ENCODE peak calls at places on chromosomes 16 and 17, in four cellular contexts. One of them, this sample, is unnamed.

GRCh38 chr17:15972497-15972951 is 27.0 kb downstream of the ZSWIM7 start:
- DNase-seq in sigmoid colon: no peak
- DNase-seq in A549: no peak
- DNase-seq in IMR-90: no peak
- DNase-seq in this sample: no peak

GRCh38 chr17:42783062-42783777 is 2.8 kb downstream of the WNK4 start:
- DNase-seq in sigmoid colon: no peak
- DNase-seq in IMR-90: peak
- DNase-seq in A549: peak
- DNase-seq in this sample: no peak

GRCh38 chr16:3608069-3608468 is 3.3 kb downstream of the SLX4 start:
- DNase-seq in A549: no peak
- DNase-seq in sigmoid colon: no peak
- DNase-seq in IMR-90: no peak
- DNase-seq in this sample: peak

GRCh38 chr17:55588858-55589257 is 77.6 kb upstream of the SMIM36 start:
- DNase-seq in IMR-90: peak
- DNase-seq in sigmoid colon: no peak
- DNase-seq in A549: no peak
- DNase-seq in this sample: no peak

GRCh38 chr17:36485805-36486203 is 677 bp upstream of the ZNHIT3 start:
- DNase-seq in IMR-90: no peak
- DNase-seq in sigmoid colon: no peak
- DNase-seq in A549: no peak
- DNase-seq in this sample: no peak

GRCh38 chr16:69188716-69189115 is 1.8 kb downstream of the SNTB2 start:
- DNase-seq in IMR-90: peak
- DNase-seq in sigmoid colon: peak
- DNase-seq in A549: peak
- DNase-seq in this sample: no peak

GRCh38 chr16:4414187-4414909 is 2.0 kb downstream of the CORO7 start:
- DNase-seq in A549: no peak
- DNase-seq in IMR-90: no peak
- DNase-seq in sigmoid colon: no peak
- DNase-seq in this sample: no peak

GRCh38 chr17:74864866-74865395 is 5.2 kb upstream of the GRIN2C start:
- DNase-seq in sigmoid colon: peak
- DNase-seq in IMR-90: peak
- DNase-seq in A549: peak
- DNase-seq in this sample: peak

GRCh38 chr17:77930780-77931768 is 27.4 kb upstream of the TNRC6C start:
- DNase-seq in A549: no peak
- DNase-seq in IMR-90: no peak
- DNase-seq in sigmoid colon: peak
- DNase-seq in this sample: no peak

GRCh38 chr16:85183564-85183963 is 71.3 kb upstream of the CIBAR2 start:
- DNase-seq in A549: no peak
- DNase-seq in IMR-90: no peak
- DNase-seq in sigmoid colon: no peak
- DNase-seq in this sample: no peak

GRCh38 chr17:33927732-33928133 is 327.4 kb upstream of the CCL2 start:
- DNase-seq in A549: peak
- DNase-seq in sigmoid colon: no peak
- DNase-seq in IMR-90: peak
- DNase-seq in this sample: no peak

GRCh38 chr17:17682293-17682736 is 1.1 kb downstream of the RAI1 start:
- DNase-seq in A549: peak
- DNase-seq in sigmoid colon: peak
- DNase-seq in IMR-90: no peak
- DNase-seq in this sample: peak

GRCh38 chr17:74085434-74085833 is 118.0 kb upstream of the RPL38 start:
- DNase-seq in IMR-90: no peak
- DNase-seq in sigmoid colon: no peak
- DNase-seq in A549: no peak
- DNase-seq in this sample: no peak

GRCh38 chr16:55222436-55222835 is 101.6 kb upstream of the IRX6 start:
- DNase-seq in sigmoid colon: no peak
- DNase-seq in IMR-90: no peak
- DNase-seq in A549: no peak
- DNase-seq in this sample: no peak

GRCh38 chr16:55062446-55062845 is 131.8 kb downstream of the IRX5 start:
- DNase-seq in sigmoid colon: no peak
- DNase-seq in IMR-90: peak
- DNase-seq in A549: no peak
- DNase-seq in this sample: no peak

GRCh38 chr16:67399749-67400704 is 6.7 kb upstream of the TPPP3 start:
- DNase-seq in A549: no peak
- DNase-seq in IMR-90: no peak
- DNase-seq in sigmoid colon: no peak
- DNase-seq in this sample: no peak

GRCh38 chr17:17313350-17313991 is 10.3 kb downstream of the NT5M start:
- DNase-seq in A549: peak
- DNase-seq in sigmoid colon: peak
- DNase-seq in IMR-90: no peak
- DNase-seq in this sample: peak

GRCh38 chr17:67238976-67239375 is 6.0 kb downstream of the HELZ start:
- DNase-seq in A549: no peak
- DNase-seq in IMR-90: peak
- DNase-seq in sigmoid colon: no peak
- DNase-seq in this sample: no peak

GRCh38 chr16:85610446-85611204 is 2.5 kb upstream of the GSE1 start:
- DNase-seq in A549: peak
- DNase-seq in sigmoid colon: peak
- DNase-seq in IMR-90: peak
- DNase-seq in this sample: peak

GRCh38 chr17:37754363-37754762 is 9.5 kb upstream of the HNF1B start:
- DNase-seq in A549: no peak
- DNase-seq in IMR-90: no peak
- DNase-seq in sigmoid colon: no peak
- DNase-seq in this sample: no peak

GRCh38 chr17:2995362-2995761 is 68.0 kb downstream of the OR1D5 start:
- DNase-seq in IMR-90: no peak
- DNase-seq in sigmoid colon: peak
- DNase-seq in A549: no peak
- DNase-seq in this sample: no peak

GRCh38 chr17:51853857-51854256 is 304.7 kb downstream of the CA10 start:
- DNase-seq in sigmoid colon: no peak
- DNase-seq in IMR-90: no peak
- DNase-seq in A549: no peak
- DNase-seq in this sample: no peak

GRCh38 chr16:21300309-21301167 is 22.4 kb upstream of the CRYM start:
- DNase-seq in IMR-90: peak
- DNase-seq in sigmoid colon: peak
- DNase-seq in A549: peak
- DNase-seq in this sample: peak

GRCh38 chr16:4936181-4936990 is 562 bp downstream of the PPL start:
- DNase-seq in A549: no peak
- DNase-seq in IMR-90: no peak
- DNase-seq in sigmoid colon: peak
- DNase-seq in this sample: no peak

GRCh38 chr17:3929181-3929580 is 12.9 kb upstream of the P2RX1 start:
- DNase-seq in sigmoid colon: no peak
- DNase-seq in A549: no peak
- DNase-seq in IMR-90: no peak
- DNase-seq in this sample: no peak

GRCh38 chr16:27127293-27127692 is 60.6 kb downstream of the C16orf82 start:
- DNase-seq in IMR-90: peak
- DNase-seq in A549: no peak
- DNase-seq in sigmoid colon: no peak
- DNase-seq in this sample: no peak

GRCh38 chr17:2835791-2836190 is 39.6 kb downstream of the RAP1GAP2 start:
- DNase-seq in A549: no peak
- DNase-seq in sigmoid colon: no peak
- DNase-seq in IMR-90: no peak
- DNase-seq in this sample: no peak

GRCh38 chr16:7113949-7114348 is 218.7 kb upstream of the RBFOX1 start:
- DNase-seq in A549: no peak
- DNase-seq in IMR-90: no peak
- DNase-seq in sigmoid colon: no peak
- DNase-seq in this sample: no peak

GRCh38 chr16:88515405-88515804 is 54.8 kb upstream of the ZC3H18 start:
- DNase-seq in IMR-90: no peak
- DNase-seq in A549: no peak
- DNase-seq in sigmoid colon: no peak
- DNase-seq in this sample: no peak

GRCh38 chr17:63446218-63446980 is at the start of gene CYB561:
- DNase-seq in A549: peak
- DNase-seq in IMR-90: peak
- DNase-seq in sigmoid colon: peak
- DNase-seq in this sample: peak
- TF ChIP-seq POLR2A in A549: peak
- TF ChIP-seq POLR2A in IMR-90: no peak
- TF ChIP-seq POLR2A in sigmoid colon: no peak
- TF ChIP-seq POLR2A in this sample: peak

GRCh38 chr16:81405702-81406113 is 38.9 kb upstream of the CMIP start:
- DNase-seq in sigmoid colon: peak
- DNase-seq in A549: peak
- DNase-seq in IMR-90: peak
- DNase-seq in this sample: peak
- TF ChIP-seq CTCF in sigmoid colon: no peak
- TF ChIP-seq CTCF in A549: no peak
- TF ChIP-seq CTCF in IMR-90: peak
- TF ChIP-seq CTCF in this sample: no peak

DNA sequence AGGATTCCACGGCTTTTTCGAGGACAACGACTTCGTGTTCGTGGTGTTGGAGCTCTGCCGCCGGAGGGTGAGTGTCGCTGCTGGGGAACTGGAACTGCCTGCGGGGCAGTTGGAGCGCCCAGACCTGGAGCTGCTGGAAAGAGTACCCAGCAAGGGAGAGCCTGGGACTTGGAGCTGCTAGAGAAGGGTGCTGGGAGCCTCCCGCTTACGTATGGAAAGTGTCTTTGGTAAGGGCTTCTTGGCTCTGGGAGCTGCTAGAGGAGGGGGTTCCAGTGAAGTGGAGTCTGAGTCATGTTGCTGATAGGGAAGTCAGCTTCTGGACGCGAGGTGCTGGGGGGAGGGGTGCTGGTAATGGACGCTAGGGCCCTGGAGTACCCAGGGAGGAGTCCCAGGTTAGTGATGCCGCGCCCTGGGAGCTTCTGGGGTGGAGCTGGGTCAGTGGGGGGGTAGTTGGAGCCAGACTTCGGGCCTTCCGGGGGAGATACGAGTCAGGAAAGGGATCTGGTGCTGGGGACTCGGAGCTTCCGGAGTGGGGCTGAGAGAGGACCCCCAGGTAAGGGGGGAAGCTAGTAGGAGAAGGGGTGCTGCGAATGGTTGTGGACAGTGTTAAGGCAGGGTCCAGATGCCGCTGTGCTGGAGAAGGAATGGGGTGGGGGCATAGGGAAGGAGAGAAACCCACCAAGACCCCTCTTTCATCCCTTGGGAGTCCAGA is 741 bp downstream of the PLK1 start:
- DNase-seq in A549: peak
- DNase-seq in IMR-90: peak
- DNase-seq in sigmoid colon: no peak
- DNase-seq in this sample: peak
- TF ChIP-seq POLR2A in A549: no peak
- TF ChIP-seq POLR2A in IMR-90: no peak
- TF ChIP-seq POLR2A in sigmoid colon: no peak
- TF ChIP-seq POLR2A in this sample: no peak

GRCh38 chr16:30527635-30528178 is 1.3 kb upstream of the ZNF768 start:
- DNase-seq in A549: no peak
- DNase-seq in sigmoid colon: no peak
- DNase-seq in IMR-90: no peak
- DNase-seq in this sample: peak

GRCh38 chr16:30526137-30526822 is at the start of gene ZNF768:
- DNase-seq in A549: peak
- DNase-seq in sigmoid colon: peak
- DNase-seq in IMR-90: no peak
- DNase-seq in this sample: peak

GRCh38 chr16:30525844-30526136 is 576 bp downstream of the ZNF768 start:
- DNase-seq in A549: no peak
- DNase-seq in IMR-90: no peak
- DNase-seq in sigmoid colon: no peak
- DNase-seq in this sample: no peak

GRCh38 chr16:30528799-30529457 is 2.6 kb upstream of the ZNF768 start:
- DNase-seq in A549: no peak
- DNase-seq in sigmoid colon: no peak
- DNase-seq in IMR-90: no peak
- DNase-seq in this sample: no peak

GRCh38 chr16:30526823-30527634 is 663 bp upstream of the ZNF768 start:
- DNase-seq in sigmoid colon: peak
- DNase-seq in A549: peak
- DNase-seq in IMR-90: peak
- DNase-seq in this sample: peak
- TF ChIP-seq CTCF in sigmoid colon: peak
- TF ChIP-seq CTCF in A549: peak
- TF ChIP-seq CTCF in IMR-90: peak
- TF ChIP-seq CTCF in this sample: peak

GRCh38 chr17:81295678-81296381 is 723 bp upstream of the SLC38A10 start:
- DNase-seq in IMR-90: peak
- DNase-seq in sigmoid colon: no peak
- DNase-seq in A549: peak
- DNase-seq in this sample: peak
- TF ChIP-seq POLR2A in IMR-90: no peak
- TF ChIP-seq POLR2A in sigmoid colon: no peak
- TF ChIP-seq POLR2A in A549: peak
- TF ChIP-seq POLR2A in this sample: peak

GRCh38 chr16:58252716-58253115 is 42.1 kb downstream of the PRSS54 start:
- DNase-seq in IMR-90: no peak
- DNase-seq in sigmoid colon: no peak
- DNase-seq in A549: no peak
- DNase-seq in this sample: no peak
- TF ChIP-seq CTCF in IMR-90: no peak
- TF ChIP-seq CTCF in sigmoid colon: no peak
- TF ChIP-seq CTCF in A549: no peak
- TF ChIP-seq CTCF in this sample: no peak

DNA sequence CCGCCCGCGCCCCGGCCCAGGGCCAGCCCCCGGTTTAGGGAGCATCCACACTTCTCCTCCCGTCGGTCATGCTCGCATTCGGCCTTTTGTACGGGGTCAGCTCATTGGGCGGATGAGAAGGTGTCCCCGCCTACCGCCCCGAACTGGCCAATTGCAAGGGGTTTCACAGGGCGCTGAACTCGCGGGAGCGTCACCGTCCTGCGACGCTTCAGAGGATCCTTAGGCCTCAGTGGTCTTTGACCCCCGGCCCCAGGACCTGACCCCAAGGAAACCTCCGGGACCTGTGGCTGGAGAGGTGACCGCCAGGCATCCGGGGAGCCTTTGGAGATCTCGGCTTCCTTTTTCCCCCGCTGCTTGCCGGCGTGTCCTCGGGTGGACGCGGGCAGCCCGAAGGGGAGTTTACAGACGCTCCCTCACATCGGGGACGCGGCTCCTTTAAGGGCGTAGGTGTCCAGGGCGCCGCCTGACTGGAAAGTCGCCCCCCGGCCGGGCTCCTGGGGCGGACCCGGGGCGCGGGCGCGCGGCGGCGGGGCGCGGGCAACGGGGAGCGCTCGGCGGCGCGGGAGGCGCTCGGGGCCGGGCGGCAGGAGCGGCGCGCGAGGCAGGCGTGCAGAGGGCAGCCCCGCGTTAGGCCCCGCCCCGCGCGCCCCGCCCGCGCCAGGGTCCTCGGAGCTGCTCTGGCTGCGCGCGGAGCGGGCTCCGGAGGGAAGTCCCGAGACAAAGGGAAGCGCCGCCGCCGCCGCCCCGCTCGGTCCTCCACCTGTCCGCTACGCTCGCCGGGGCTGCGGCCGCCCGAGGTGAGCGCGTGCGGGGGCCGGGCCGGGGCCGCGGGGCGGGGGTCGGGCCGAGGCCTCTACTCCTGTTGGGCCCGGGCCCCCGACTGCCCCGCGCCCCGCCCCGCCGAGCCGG is at the start of gene UBE2I:
- DNase-seq in IMR-90: peak
- DNase-seq in sigmoid colon: peak
- DNase-seq in A549: peak
- DNase-seq in this sample: peak
- TF ChIP-seq POLR2A in IMR-90: peak
- TF ChIP-seq POLR2A in sigmoid colon: no peak
- TF ChIP-seq POLR2A in A549: peak
- TF ChIP-seq POLR2A in this sample: no peak

This sample was measured in Peyer's patch.